ENCODE peak calls at places on chromosomes 16 and 17, in five cellular contexts. W is lower lobe of right lung, U is heart right ventricle, P is H9, M is mesenchymal stem cell. R is an unnamed sample.

GRCh38 chr17:46995841-46996571 is 17.0 kb upstream of the RPRML start:
- DNase-seq in W (no peak), U (no peak), P (no peak), M (peak; percentile 18), R (no peak)

GRCh38 chr17:67460097-67460496 is 83.0 kb downstream of the PITPNC1 start:
- DNase-seq in W (no peak), U (no peak), P (no peak), M (no peak), R (no peak)

GRCh38 chr16:27430923-27431484 is 29.0 kb downstream of the IL21R start:
- DNase-seq in W (no peak), U (no peak), P (peak; percentile 21), M (peak; percentile 8), R (no peak)

GRCh38 chr16:56682703-56683397 is 580 bp downstream of the MT1X start:
- DNase-seq in W (no peak), U (no peak), P (no peak), M (no peak), R (no peak)

GRCh38 chr16:67249178-67249759 is 490 bp downstream of the SLC9A5 start:
- DNase-seq in W (no peak), U (no peak), P (no peak), M (peak; percentile 34), R (peak; percentile 63)

GRCh38 chr16:7086842-7087616 is 245.6 kb upstream of the RBFOX1 start:
- DNase-seq in W (no peak), U (peak; percentile 33), P (peak; percentile 88), M (no peak), R (peak; percentile 60)

GRCh38 chr17:72244942-72245341 is 124.1 kb downstream of the SOX9 start:
- DNase-seq in W (no peak), U (no peak), P (no peak), M (no peak), R (no peak)

GRCh38 chr17:58184308-58184985 is 8.1 kb upstream of the EPX start:
- DNase-seq in W (no peak), U (no peak), P (peak; percentile 88), M (no peak), R (no peak)

GRCh38 chr16:30698816-30699614 is at the start of gene SRCAP:
- DNase-seq in W (peak; percentile 90), U (peak; percentile 88), P (peak; percentile 86), M (peak; percentile 85), R (peak; percentile 89)

GRCh38 chr16:80824623-80825364 is 20.4 kb upstream of the CDYL2 start:
- DNase-seq in W (no peak), U (no peak), P (no peak), M (peak; percentile 40), R (no peak)

GRCh38 chr17:79595956-79596355 is 14.9 kb downstream of the RBFOX3 start:
- DNase-seq in W (no peak), U (no peak), P (no peak), M (no peak), R (no peak)

GRCh38 chr17:4738136-4739121 is 1.2 kb upstream of the ZMYND15 start:
- DNase-seq in W (peak; percentile 64), U (no peak), P (no peak), M (no peak), R (no peak)

GRCh38 chr17:74210191-74211140 is 2.9 kb upstream of the TTYH2 start:
- DNase-seq in W (peak; percentile 75), U (peak; percentile 73), P (peak; percentile 85), M (peak; percentile 78), R (peak; percentile 84)

GRCh38 chr17:6212766-6213165 is 142.6 kb downstream of the WSCD1 start:
- DNase-seq in W (no peak), U (no peak), P (no peak), M (no peak), R (no peak)

DNA sequence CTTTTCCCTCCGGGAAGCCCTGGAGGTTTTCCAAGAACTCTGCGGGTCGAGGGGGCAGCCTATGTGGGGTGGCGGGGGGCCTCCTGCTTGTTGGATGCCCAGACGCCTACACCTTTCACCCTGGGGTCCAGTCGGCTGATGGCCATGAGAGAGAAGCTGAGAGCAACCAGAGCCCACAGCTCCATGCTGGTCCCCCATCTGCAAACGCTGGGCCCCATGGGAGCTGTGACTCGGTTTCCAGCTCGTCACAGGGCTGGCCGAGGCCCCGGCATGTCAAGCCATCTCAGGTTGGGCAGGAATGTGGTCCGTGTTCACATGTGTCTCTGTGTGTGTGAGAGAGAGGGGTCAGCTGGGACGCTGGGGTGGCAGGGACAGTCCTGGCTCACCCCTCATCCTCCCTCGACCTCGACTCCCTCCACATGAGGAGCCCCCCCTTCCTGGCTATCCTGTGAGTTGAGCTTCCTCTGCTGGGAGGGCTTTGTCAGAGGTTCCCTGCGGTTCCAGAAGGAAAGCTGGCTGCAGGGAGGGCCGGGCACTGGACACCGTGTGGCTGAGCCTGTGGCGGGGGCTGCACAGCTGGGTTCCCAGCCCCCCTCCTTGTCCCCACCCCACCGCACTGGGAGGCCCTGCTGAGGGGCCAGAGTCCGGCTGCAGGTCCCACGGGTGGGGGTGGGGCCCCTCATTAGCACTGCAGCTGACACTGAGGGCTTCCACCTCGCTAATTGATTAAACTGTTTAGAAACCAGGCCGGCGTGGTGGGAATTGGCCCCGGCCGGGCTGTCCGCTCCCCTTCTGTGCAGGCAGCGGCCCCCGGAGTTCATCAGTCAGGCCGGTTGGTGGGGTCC is 19.1 kb downstream of the METRNL start:
- DNase-seq in W (no peak), U (no peak), P (no peak), M (no peak), R (no peak)
- H3K4me1 ChIP-seq in W (peaks cover 49% of the 10 kb centered on the region), U (peaks cover 16% of the 10 kb centered on the region), P (no peaks in the 10 kb centered on the region), M (peaks cover 62% of the 10 kb centered on the region), R (peaks cover 28% of the 10 kb centered on the region)

GRCh38 chr17:36204724-36205500 is 6.0 kb upstream of the CCL4L2 start:
- DNase-seq in W (no peak), U (no peak), P (no peak), M (no peak), R (no peak)
- H3K4me1 ChIP-seq in W (peaks cover 15% of the 10 kb centered on the region), U (no peaks in the 10 kb centered on the region), P (no peaks in the 10 kb centered on the region), M (no peaks in the 10 kb centered on the region), R (no peaks in the 10 kb centered on the region)

DNA sequence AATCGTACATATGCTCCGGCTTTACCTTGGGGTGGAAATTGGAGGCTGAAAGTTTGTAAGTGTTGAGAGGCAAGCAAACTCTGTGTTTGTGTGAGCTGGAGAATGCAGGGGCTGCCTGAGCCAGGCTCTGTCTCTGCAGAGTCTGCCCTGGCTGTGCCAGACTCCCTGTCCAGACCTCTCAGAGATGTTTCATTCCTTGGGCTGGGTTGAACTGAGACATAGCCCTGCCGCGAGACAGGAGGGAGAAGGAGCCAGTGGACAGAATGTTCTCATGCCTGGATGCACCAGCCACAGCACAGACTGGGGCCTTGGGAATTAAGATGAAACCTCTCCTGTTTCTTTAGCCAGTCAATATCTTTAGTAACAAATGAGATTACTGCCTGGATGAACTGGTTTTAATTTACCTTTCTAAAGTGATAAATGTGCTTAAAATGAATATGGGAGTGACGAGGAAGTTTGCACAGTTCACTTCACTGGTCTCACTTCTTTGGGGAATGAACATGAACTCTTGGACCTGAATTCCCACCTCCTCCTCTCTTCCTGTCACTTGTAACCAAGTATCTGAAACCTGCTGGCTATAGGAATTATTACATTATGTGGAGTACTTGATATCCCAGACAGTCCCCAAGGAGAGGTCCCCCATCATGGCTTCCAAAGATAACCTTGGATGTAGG is 40.1 kb downstream of the YPEL2 start:
- DNase-seq in W (no peak), U (peak; percentile 35), P (no peak), M (peak; percentile 76), R (peak; percentile 89)
- H3K4me1 ChIP-seq in W (peaks cover 99% of the 10 kb centered on the region), U (peaks cover 76% of the 10 kb centered on the region), P (peaks cover 6% of the 10 kb centered on the region), M (peaks cover 31% of the 10 kb centered on the region), R (peaks cover 99% of the 10 kb centered on the region)

GRCh38 chr17:56977673-56978395 is at the start of gene SCPEP1:
- DNase-seq in W (peak; percentile 90), U (peak; percentile 86), P (peak; percentile 97), M (peak; percentile 83), R (peak; percentile 85)
- H3K4me1 ChIP-seq in W (peaks cover 26% of the 10 kb centered on the region), U (peaks cover 5% of the 10 kb centered on the region), P (peaks cover 5% of the 10 kb centered on the region), M (peaks cover 2% of the 10 kb centered on the region), R (peaks cover 8% of the 10 kb centered on the region)

GRCh38 chr16:19108409-19109287 is 5.1 kb upstream of the ITPRIPL2 start:
- DNase-seq in W (no peak), U (no peak), P (no peak), M (no peak), R (no peak)

GRCh38 chr16:19106625-19107020 is 7.1 kb upstream of the ITPRIPL2 start:
- DNase-seq in W (no peak), U (no peak), P (no peak), M (no peak), R (no peak)

GRCh38 chr16:19110537-19111391 is 3.0 kb upstream of the ITPRIPL2 start:
- DNase-seq in W (no peak), U (no peak), P (no peak), M (no peak), R (no peak)

GRCh38 chr16:19105891-19106624 is 7.7 kb upstream of the ITPRIPL2 start:
- DNase-seq in W (no peak), U (no peak), P (no peak), M (no peak), R (no peak)

DNA sequence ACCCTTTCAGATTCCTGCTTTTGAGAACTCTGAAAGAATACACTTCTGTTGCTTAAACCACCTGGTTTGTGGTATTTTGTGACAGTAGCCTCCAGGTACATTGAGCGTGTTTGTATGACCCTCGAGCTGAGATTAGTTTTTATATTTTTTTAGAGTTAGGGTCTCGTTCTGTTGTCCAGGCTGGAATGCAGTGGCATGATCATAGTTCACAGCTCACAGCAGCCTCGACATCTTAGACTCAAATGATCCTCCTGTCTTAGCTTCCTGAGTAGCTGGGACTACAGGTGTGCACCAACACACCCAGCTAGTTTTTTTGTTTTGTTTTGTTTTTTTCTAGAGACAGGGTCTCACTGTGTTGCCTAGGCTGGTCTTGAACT is 4.5 kb upstream of the ITPRIPL2 start:
- DNase-seq in W (no peak), U (no peak), P (no peak), M (no peak), R (no peak)
- H3K4me1 ChIP-seq in W (peaks cover 39% of the 10 kb centered on the region), U (no peaks in the 10 kb centered on the region), P (no peaks in the 10 kb centered on the region), M (peaks cover 29% of the 10 kb centered on the region), R (peaks cover 9% of the 10 kb centered on the region)

GRCh38 chr17:28093999-28094716 is 51.7 kb downstream of the NLK start:
- DNase-seq in W (no peak), U (no peak), P (no peak), M (no peak), R (no peak)

GRCh38 chr17:28090551-28090950 is 48.1 kb downstream of the NLK start:
- DNase-seq in W (no peak), U (no peak), P (no peak), M (no peak), R (no peak)

GRCh38 chr17:28097254-28097653 is 54.8 kb downstream of the NLK start:
- DNase-seq in W (no peak), U (no peak), P (no peak), M (no peak), R (no peak)

GRCh38 chr17:28087743-28088142 is 45.3 kb downstream of the NLK start:
- DNase-seq in W (no peak), U (no peak), P (no peak), M (no peak), R (no peak)

DNA sequence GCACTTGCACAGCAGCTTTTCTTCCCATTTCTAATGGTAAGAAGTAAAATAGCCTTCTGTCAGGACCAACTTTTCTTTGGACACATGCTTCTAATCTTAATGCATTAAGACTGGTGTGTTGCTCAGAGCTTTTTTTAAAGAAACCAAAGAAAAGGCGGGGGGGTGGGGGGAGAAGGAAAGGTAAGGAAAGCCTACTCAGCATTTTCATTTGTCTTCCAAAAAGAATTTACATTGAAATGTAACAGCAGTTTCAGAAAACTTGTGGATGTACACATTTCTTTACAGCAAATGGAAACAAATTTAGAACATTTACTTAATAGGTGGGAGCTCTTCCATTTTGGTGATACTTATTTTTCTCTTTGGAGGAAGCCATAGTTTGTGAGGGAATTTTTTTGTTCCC is 49.6 kb downstream of the NLK start:
- DNase-seq in W (no peak), U (no peak), P (no peak), M (no peak), R (no peak)
- H3K4me1 ChIP-seq in W (no peaks in the 10 kb centered on the region), U (no peaks in the 10 kb centered on the region), P (peaks cover 6% of the 10 kb centered on the region), M (no peaks in the 10 kb centered on the region), R (peaks cover under 1% of the 10 kb centered on the region)

GRCh38 chr17:81097943-81098308 is 63.0 kb downstream of the BAIAP2 start:
- DNase-seq in W (peak; percentile 76), U (no peak), P (no peak), M (peak; percentile 29), R (peak; percentile 69)
- H3K4me1 ChIP-seq in W (peaks cover 38% of the 10 kb centered on the region), U (peaks cover 5% of the 10 kb centered on the region), P (no peaks in the 10 kb centered on the region), M (peaks cover 64% of the 10 kb centered on the region), R (peaks cover 28% of the 10 kb centered on the region)